ENCODE peak calls at places on chromosomes 13 and 19, in seven cellular contexts. T is breast epithelium; Y is stimulated activated naive CD8-positive, alpha-beta T cell treated with anti-CD3 and anti-CD28 coated beads, Interleukin-15, amount 100 ng/mL, for 72 hours; D is uterus; A is posterior cingulate gyrus; K is activated naive CD8-positive, alpha-beta T cell treated with anti-CD3 and anti-CD28 coated beads, Interleukin-2, amount 50 U/mL, for 16 hours; Q is WERI-Rb-1. F is an unnamed sample.

GRCh38 chr13:106286811-106287210 is 248.7 kb downstream of the EFNB2 start:
- DNase-seq in T (no peak), Y (no peak), D (no peak), A (no peak), K (no peak), Q (no peak), F (no peak)

GRCh38 chr19:3479177-3479818 is 1.0 kb downstream of the SMIM24 start:
- DNase-seq in T (no peak), Y (peak), D (no peak), A (no peak), K (peak), Q (peak), F (no peak)

GRCh38 chr19:40530091-40530901 is 46.4 kb upstream of the SHKBP1 start:
- DNase-seq in T (no peak), Y (no peak), D (no peak), A (peak), K (no peak), Q (peak), F (no peak)

GRCh38 chr19:48244289-48244688 is 11.4 kb downstream of the CARD8 start:
- DNase-seq in T (no peak), Y (no peak), D (no peak), A (no peak), K (no peak), Q (no peak), F (no peak)

GRCh38 chr13:114196629-114197028 is 17.6 kb downstream of the CFAP97D2 start:
- DNase-seq in T (no peak), Y (no peak), D (no peak), A (no peak), K (no peak), Q (no peak), F (no peak)

GRCh38 chr13:97004886-97005285 is 10.6 kb upstream of the OXGR1 start:
- DNase-seq in T (no peak), Y (no peak), D (no peak), A (no peak), K (no peak), Q (no peak), F (no peak)

GRCh38 chr13:27001705-27002104 is 169.9 kb downstream of the USP12 start:
- DNase-seq in T (no peak), Y (no peak), D (no peak), A (no peak), K (no peak), Q (no peak), F (no peak)

GRCh38 chr19:5994407-5995165 is 16.6 kb upstream of the RANBP3 start:
- DNase-seq in T (no peak), Y (no peak), D (no peak), A (no peak), K (no peak), Q (no peak), F (no peak)

GRCh38 chr13:80802946-80803345 is 462.0 kb upstream of the SPRY2 start:
- DNase-seq in T (no peak), Y (no peak), D (no peak), A (no peak), K (no peak), Q (no peak), F (no peak)

GRCh38 chr19:45037393-45038169 is 1.3 kb upstream of the CLASRP start:
- DNase-seq in T (no peak), Y (no peak), D (no peak), A (no peak), K (no peak), Q (no peak), F (no peak)

GRCh38 chr13:74289861-74290260 is 155.7 kb upstream of the KLF12 start:
- DNase-seq in T (no peak), Y (no peak), D (no peak), A (no peak), K (no peak), Q (no peak), F (no peak)

GRCh38 chr13:19888799-19889198 is 25.4 kb upstream of the ZMYM5 start:
- DNase-seq in T (no peak), Y (no peak), D (no peak), A (no peak), K (no peak), Q (no peak), F (no peak)

GRCh38 chr19:44988896-44989563 is 12.2 kb upstream of the RELB start:
- DNase-seq in T (no peak), Y (peak), D (peak), A (peak), K (peak), Q (peak), F (no peak)

GRCh38 chr19:23436318-23436717 is 41.0 kb upstream of the ZNF91 start:
- DNase-seq in T (no peak), Y (no peak), D (no peak), A (no peak), K (no peak), Q (peak), F (no peak)